ENCODE peak calls at places on chromosomes 16 and 17, in nine cellular contexts. E, X, L, C, T, B, A, N and Y are unnamed samples.
A peak's percentile ranks its signal among the peaks of the same experiment; 100 is the strongest.

GRCh38 chr16:72409428-72409827 is 237.5 kb upstream of the PMFBP1 start:
- DNase-seq in E (no peak), X (peak; percentile 5), L (no peak), C (no peak), T (no peak), B (no peak), A (no peak), N (no peak), Y (no peak)

GRCh38 chr17:7984904-7985303 is 17.5 kb upstream of the GUCY2D start:
- DNase-seq in E (no peak), X (no peak), L (no peak), C (no peak), T (no peak), B (no peak), A (no peak), N (no peak), Y (no peak)

GRCh38 chr17:76915840-76916510 is 47.8 kb downstream of the MGAT5B start:
- DNase-seq in E (no peak), X (no peak), L (no peak), C (no peak), T (no peak), B (no peak), A (no peak), N (no peak), Y (no peak)

GRCh38 chr17:44345497-44346026 is 460 bp downstream of the GRN start:
- DNase-seq in E (no peak), X (peak; percentile 68), L (peak; percentile 62), C (peak; percentile 71), T (peak; percentile 58), B (no peak), A (peak; percentile 44), N (peak; percentile 68), Y (no peak)

GRCh38 chr16:72493681-72494415 is 321.9 kb upstream of the PMFBP1 start:
- DNase-seq in E (no peak), X (peak; percentile 48), L (no peak), C (no peak), T (no peak), B (no peak), A (no peak), N (no peak), Y (no peak)

GRCh38 chr16:88454315-88455057 is 1.4 kb downstream of the ZFPM1 start:
- DNase-seq in E (peak; percentile 58), X (no peak), L (peak; percentile 63), C (peak; percentile 35), T (no peak), B (peak; percentile 30), A (peak; percentile 56), N (peak; percentile 61), Y (no peak)

GRCh38 chr16:84259691-84260090 is 19.9 kb upstream of the KCNG4 start:
- DNase-seq in E (no peak), X (no peak), L (no peak), C (no peak), T (no peak), B (no peak), A (no peak), N (no peak), Y (no peak)

GRCh38 chr17:73498176-73498575 is 146.1 kb downstream of the SDK2 start:
- DNase-seq in E (no peak), X (no peak), L (no peak), C (no peak), T (no peak), B (no peak), A (no peak), N (no peak), Y (no peak)

GRCh38 chr16:56606688-56607618 is 1.4 kb upstream of the MT2A start:
- DNase-seq in E (peak; percentile 24), X (peak; percentile 98), L (no peak), C (no peak), T (peak; percentile 91), B (peak; percentile 94), A (peak; percentile 62), N (no peak), Y (no peak)

GRCh38 chr16:2003231-2003826 is 6.3 kb downstream of the ZNF598 start:
- DNase-seq in E (no peak), X (no peak), L (no peak), C (no peak), T (no peak), B (no peak), A (no peak), N (no peak), Y (no peak)

GRCh38 chr17:556431-556995 is 158.1 kb downstream of the VPS53 start:
- DNase-seq in E (no peak), X (peak; percentile 51), L (no peak), C (no peak), T (no peak), B (no peak), A (no peak), N (no peak), Y (no peak)

GRCh38 chr17:73232587-73233373 is 28.9 kb downstream of the CPSF4L start:
- DNase-seq in E (no peak), X (peak; percentile 43), L (peak; percentile 46), C (peak; percentile 68), T (peak; percentile 30), B (peak; percentile 44), A (peak; percentile 54), N (no peak), Y (peak; percentile 41)

GRCh38 chr16:87178977-87179376 is 138.2 kb downstream of the C16orf95 start:
- DNase-seq in E (no peak), X (peak; percentile 74), L (no peak), C (no peak), T (no peak), B (peak; percentile 49), A (no peak), N (no peak), Y (no peak)

GRCh38 chr17:7858487-7858832 is 657 bp downstream of the CYB5D1 start:
- DNase-seq in E (peak; percentile 20), X (peak; percentile 50), L (no peak), C (peak; percentile 70), T (no peak), B (no peak), A (no peak), N (peak; percentile 70), Y (peak; percentile 39)

GRCh38 chr17:39264119-39264518 is 38.4 kb upstream of the STAC2 start:
- DNase-seq in E (no peak), X (no peak), L (no peak), C (no peak), T (no peak), B (no peak), A (no peak), N (no peak), Y (no peak)

GRCh38 chr16:10253344-10253855 is 71.2 kb upstream of the GRIN2A start:
- DNase-seq in E (no peak), X (no peak), L (no peak), C (no peak), T (no peak), B (no peak), A (no peak), N (no peak), Y (no peak)

GRCh38 chr17:35087731-35088646 is 24.5 kb upstream of the RFFL start:
- DNase-seq in E (peak; percentile 40), X (peak; percentile 58), L (peak; percentile 21), C (peak; percentile 54), T (peak; percentile 48), B (no peak), A (peak; percentile 58), N (no peak), Y (no peak)

GRCh38 chr16:56448005-56448404 is 3.1 kb downstream of the NUDT21 start:
- DNase-seq in E (no peak), X (no peak), L (no peak), C (no peak), T (no peak), B (no peak), A (no peak), N (no peak), Y (no peak)

GRCh38 chr16:80403871-80404270 is 136.9 kb upstream of the DYNLRB2 start:
- DNase-seq in E (no peak), X (no peak), L (no peak), C (no peak), T (no peak), B (no peak), A (no peak), N (no peak), Y (no peak)

GRCh38 chr16:11619327-11619851 is 32.7 kb upstream of the LITAF start:
- DNase-seq in E (no peak), X (no peak), L (no peak), C (no peak), T (no peak), B (no peak), A (no peak), N (peak; percentile 52), Y (no peak)

GRCh38 chr16:16009396-16009795 is 60.0 kb downstream of the ABCC1 start:
- DNase-seq in E (no peak), X (no peak), L (no peak), C (no peak), T (no peak), B (no peak), A (no peak), N (no peak), Y (no peak)

GRCh38 chr16:67917852-67918236 is 13.8 kb downstream of the CTRL start:
- DNase-seq in E (no peak), X (peak; percentile 76), L (no peak), C (no peak), T (no peak), B (peak; percentile 87), A (no peak), N (no peak), Y (no peak)

GRCh38 chr17:2090804-2091534 is 36.1 kb downstream of the HIC1 start:
- DNase-seq in E (no peak), X (peak; percentile 96), L (no peak), C (peak; percentile 53), T (peak; percentile 68), B (peak; percentile 71), A (no peak), N (no peak), Y (no peak)
- TF ChIP-seq CTCF in E (no peak), X (peak; percentile 68), L (no peak), C (no peak), T (no peak), B (no peak), A (no peak), N (no peak), Y (no peak)

GRCh38 chr17:61481421-61481820 is 29.2 kb downstream of the TBX4 start:
- DNase-seq in E (no peak), X (no peak), L (no peak), C (no peak), T (no peak), B (no peak), A (no peak), N (no peak), Y (no peak)
- TF ChIP-seq CTCF in E (no peak), X (no peak), L (no peak), C (no peak), T (no peak), B (no peak), A (no peak), N (no peak), Y (no peak)

DNA sequence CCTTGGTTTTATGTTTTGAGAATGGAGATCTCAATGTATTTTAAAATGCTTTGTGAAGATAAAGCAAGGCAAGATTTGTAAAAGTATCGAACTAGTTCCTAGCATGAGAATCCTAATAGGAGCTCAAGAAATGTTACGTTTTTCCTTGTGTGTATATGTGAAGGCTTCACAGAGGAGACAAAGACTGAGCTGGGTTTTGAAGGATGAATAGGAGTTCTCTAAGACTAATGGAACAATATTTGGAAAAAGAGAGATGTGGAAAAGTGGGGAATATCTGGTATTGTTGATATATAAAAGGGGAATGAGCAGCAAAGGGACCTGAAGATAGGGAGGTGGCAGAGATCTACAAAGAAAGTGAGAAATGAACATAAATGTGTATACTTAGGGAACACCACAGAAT is 127.4 kb downstream of the SNX11 start:
- DNase-seq in E (no peak), X (no peak), L (no peak), C (no peak), T (no peak), B (no peak), A (no peak), N (no peak), Y (no peak)
- TF ChIP-seq CTCF in E (no peak), X (no peak), L (no peak), C (no peak), T (no peak), B (no peak), A (no peak), N (no peak), Y (no peak)

GRCh38 chr16:27315333-27316037 is 1.7 kb downstream of the IL4R start:
- DNase-seq in E (no peak), X (peak; percentile 59), L (peak; percentile 53), C (no peak), T (peak; percentile 71), B (peak; percentile 93), A (peak; percentile 56), N (peak; percentile 35), Y (no peak)
- TF ChIP-seq CTCF in E (no peak), X (peak; percentile 46), L (no peak), C (no peak), T (no peak), B (no peak), A (no peak), N (peak; percentile 14), Y (no peak)